ENCODE peak calls at places on chromosomes 2 and 18, in six cellular contexts. K is AG04450, H is thoracic aorta, F is Panc1, P is fibroblast of lung, L is uterus. N is an unnamed sample.

GRCh38 chr2:223396993-223397392 is 205.2 kb downstream of the SCG2 start:
- DNase-seq in K (no peak), P (no peak), F (no peak), L (no peak), H (no peak), N (no peak)

GRCh38 chr2:26645792-26646191 is 4.6 kb upstream of the CIB4 start:
- DNase-seq in H (no peak), F (no peak), P (no peak), L (no peak), K (no peak), N (no peak)

GRCh38 chr18:11175266-11175947 is 26.0 kb upstream of the PIEZO2 start:
- DNase-seq in F (no peak), L (no peak), P (peak; percentile 53), K (peak; percentile 27), H (no peak), N (no peak)

GRCh38 chr2:71773218-71773617 is 319.9 kb downstream of the DYSF start:
- DNase-seq in K (no peak), F (no peak), L (no peak), H (no peak), P (no peak), N (no peak)

GRCh38 chr2:63831176-63831575 is 10.5 kb upstream of the UGP2 start:
- DNase-seq in F (no peak), K (no peak), H (no peak), L (no peak), P (no peak), N (no peak)

GRCh38 chr18:6661692-6662415 is 67.7 kb upstream of the ARHGAP28 start:
- DNase-seq in H (no peak), F (no peak), L (no peak), K (no peak), P (no peak), N (no peak)

GRCh38 chr2:230974096-230974913 is 21.6 kb upstream of the SPATA3 start:
- DNase-seq in H (no peak), F (no peak), K (no peak), P (peak; percentile 52), L (no peak), N (no peak)

GRCh38 chr2:175015340-175015739 is 10.2 kb upstream of the CHN1 start:
- DNase-seq in P (no peak), K (no peak), F (no peak), H (no peak), L (no peak), N (no peak)

GRCh38 chr2:63053889-63054725 is 3.5 kb downstream of the OTX1 start:
- DNase-seq in L (no peak), H (no peak), P (no peak), F (no peak), K (no peak), N (no peak)

GRCh38 chr18:31102020-31102684 is at the start of gene DSC2:
- DNase-seq in L (no peak), H (no peak), K (no peak), P (no peak), F (no peak), N (no peak)

GRCh38 chr18:12287684-12288405 is 20.2 kb upstream of the TUBB6 start:
- DNase-seq in H (peak; percentile 74), P (peak; percentile 86), K (peak; percentile 85), F (no peak), L (peak; percentile 85), N (peak; percentile 41)

GRCh38 chr18:10490401-10491289 is 35.2 kb upstream of the NAPG start:
- DNase-seq in H (no peak), P (no peak), F (peak; percentile 10), L (no peak), K (no peak), N (no peak)

GRCh38 chr2:70381821-70382220 is 80.0 kb upstream of the FAM136A start:
- DNase-seq in L (no peak), P (no peak), H (no peak), F (no peak), K (no peak), N (no peak)

GRCh38 chr18:13259701-13260100 is 41.1 kb downstream of the LDLRAD4 start:
- DNase-seq in K (no peak), F (no peak), P (no peak), L (no peak), H (no peak), N (no peak)

GRCh38 chr2:37829616-37830385 is 95.3 kb upstream of the RMDN2 start:
- DNase-seq in F (no peak), K (no peak), H (no peak), P (no peak), L (no peak), N (no peak)

GRCh38 chr2:43220229-43220981 is 6.0 kb downstream of the ZFP36L2 start:
- DNase-seq in L (no peak), F (no peak), P (peak; percentile 67), H (no peak), K (no peak), N (no peak)

GRCh38 chr18:68316636-68317035 is 398.3 kb downstream of the TMX3 start:
- DNase-seq in H (no peak), F (no peak), L (no peak), P (peak; percentile 38), K (no peak), N (no peak)

GRCh38 chr2:223925106-223925505 is 20.0 kb downstream of the WDFY1 start:
- DNase-seq in F (no peak), P (peak; percentile 72), H (no peak), K (no peak), L (no peak), N (no peak)

GRCh38 chr18:48589797-48590519 is 51.1 kb downstream of the CTIF start:
- DNase-seq in L (no peak), P (no peak), F (no peak), H (peak; percentile 42), K (no peak), N (no peak)

GRCh38 chr2:196427996-196428634 is 211.4 kb upstream of the CCDC150 start:
- DNase-seq in L (no peak), F (no peak), H (no peak), P (no peak), K (no peak), N (no peak)

GRCh38 chr18:22827741-22828140 is 105.4 kb upstream of the RBBP8 start:
- DNase-seq in K (no peak), P (no peak), F (no peak), L (no peak), H (no peak), N (no peak)

GRCh38 chr2:199339826-199340605 is 117.7 kb downstream of the SATB2 start:
- DNase-seq in F (no peak), K (no peak), H (no peak), L (no peak), P (peak; percentile 74), N (no peak)

GRCh38 chr2:98882368-98882767 is 53.7 kb downstream of the CRACDL start:
- DNase-seq in L (no peak), P (no peak), K (no peak), H (no peak), F (no peak), N (no peak)

GRCh38 chr2:147174824-147175254 is 670.0 kb upstream of the ACVR2A start:
- DNase-seq in H (no peak), K (no peak), P (no peak), F (no peak), L (no peak), N (no peak)

DNA sequence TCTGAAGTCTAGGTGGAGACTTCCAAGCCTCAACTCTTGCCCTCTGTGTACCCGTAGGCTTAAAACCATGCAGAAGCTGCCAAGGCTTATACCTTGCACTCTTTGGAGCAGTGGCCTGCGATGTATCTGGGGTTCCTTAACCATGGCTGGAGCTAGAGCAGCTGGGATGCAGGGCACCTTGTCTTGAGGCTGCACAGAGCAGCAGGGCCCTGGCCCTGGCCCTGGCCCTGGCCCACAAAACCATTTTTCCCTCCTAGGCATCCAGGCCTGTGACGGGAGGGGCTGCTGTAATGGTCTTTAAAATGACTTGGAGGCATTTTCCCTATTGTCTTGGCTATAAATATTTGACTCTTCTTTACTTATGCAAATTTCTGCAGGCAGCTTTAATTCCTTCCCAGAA is 19.2 kb downstream of the SERPINB4 start:
- DNase-seq in F (no peak), L (no peak), P (no peak), K (no peak), H (no peak), N (no peak)
- H3K9me3 ChIP-seq in F (no peaks in the 10 kb centered on the region), L (no peaks in the 10 kb centered on the region), P (no peaks in the 10 kb centered on the region), K (peaks cover 15% of the 10 kb centered on the region), H (peaks cover 10% of the 10 kb centered on the region), N (peaks cover 15% of the 10 kb centered on the region)

DNA sequence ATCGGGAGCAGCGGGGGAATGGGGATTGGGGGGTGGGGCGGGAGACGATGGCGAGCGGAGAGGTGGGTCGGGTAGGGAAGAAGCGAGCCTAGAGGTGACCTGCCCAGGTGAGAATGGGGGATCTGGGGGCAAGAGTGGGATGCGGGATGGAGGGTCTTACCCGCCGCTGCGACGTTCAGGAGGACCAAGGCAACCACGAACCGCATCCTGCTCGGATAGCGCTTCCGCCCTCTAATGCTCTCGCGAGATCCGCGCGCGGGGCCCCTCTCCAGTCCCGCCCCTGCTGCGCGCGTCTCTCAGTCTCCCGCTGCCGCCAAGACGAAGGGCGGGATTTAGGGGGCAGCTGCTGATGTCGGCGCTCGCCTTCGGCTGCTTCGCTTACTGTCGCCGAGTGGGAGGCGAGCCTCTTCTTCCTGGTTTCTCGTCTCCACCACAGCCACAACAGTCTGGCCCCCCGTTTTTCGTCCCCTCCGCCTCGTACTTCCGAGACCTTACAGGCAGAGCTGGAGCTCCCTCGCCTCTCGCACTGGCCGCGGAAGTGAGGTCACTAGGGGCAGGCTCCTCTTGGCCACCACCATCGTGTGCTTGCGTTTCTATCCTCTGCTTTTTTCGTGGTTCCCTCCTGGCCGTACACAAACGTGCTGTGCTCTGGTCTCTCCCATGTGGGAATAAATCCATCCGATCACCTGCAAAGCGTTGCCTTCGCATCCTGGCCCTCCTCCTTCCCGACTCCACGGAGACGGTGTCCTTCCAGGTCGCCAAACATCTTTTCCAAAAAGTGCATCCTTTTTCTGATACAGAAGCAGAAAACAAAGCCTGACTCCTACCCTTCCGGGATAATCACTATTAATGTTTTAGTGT is at the start of gene TGOLN2:
- DNase-seq in L (peak; percentile 92), H (peak; percentile 74), F (peak; percentile 79), K (peak; percentile 66), P (peak; percentile 90), N (peak; percentile 50)
- TF ChIP-seq CTCF in L (no peak), H (no peak), F (no peak), K (no peak), P (no peak), N (no peak)

GRCh38 chr2:156908825-156909224 is 348.7 kb upstream of the GALNT5 start:
- DNase-seq in H (no peak), F (no peak), L (no peak), K (peak; percentile 46), P (peak; percentile 85), N (no peak)
- H3K27ac ChIP-seq in H (no peak overlapping the region), F (no peak overlapping the region), L (no peak overlapping the region), K (no peak overlapping the region), P (no peak overlapping the region), N (no peak overlapping the region)

GRCh38 chr2:107621186-107621835 is 205.4 kb upstream of the RGPD4 start:
- DNase-seq in F (no peak), P (no peak), K (no peak), H (no peak), L (no peak), N (no peak)

GRCh38 chr2:107622741-107623310 is 203.9 kb upstream of the RGPD4 start:
- DNase-seq in L (no peak), H (no peak), F (no peak), K (no peak), P (no peak), N (no peak)

GRCh38 chr2:107618769-107619168 is 207.9 kb upstream of the RGPD4 start:
- DNase-seq in L (no peak), F (no peak), K (no peak), P (no peak), H (no peak), N (no peak)
- H3K9me3 ChIP-seq in L (no peaks in the 10 kb centered on the region), F (peaks cover 8% of the 10 kb centered on the region), K (no peaks in the 10 kb centered on the region), P (no peaks in the 10 kb centered on the region), H (no peaks in the 10 kb centered on the region), N (peaks cover 7% of the 10 kb centered on the region)

GRCh38 chr18:76167440-76167839 is 327.6 kb downstream of the ZNF516 start:
- DNase-seq in H (no peak), K (no peak), L (no peak), F (no peak), P (no peak), N (no peak)
- TF ChIP-seq CTCF in H (no peak), K (no peak), L (no peak), F (no peak), P (no peak), N (no peak)

N was measured in ascending aorta.